ENCODE peak calls at places on chromosomes 5 and 9, in four cellular contexts. B is keratinocyte, O is GM06990, N is mesothelial cell of epicardium. Y is an unnamed sample.

GRCh38 chr5:13866792-13867191 is 77.7 kb downstream of the DNAH5 start:
- DNase-seq in B (peak), N (peak), O (no peak), Y (peak)

GRCh38 chr5:74320526-74320925 is 320.0 kb downstream of the ENC1 start:
- DNase-seq in O (no peak), B (peak), N (no peak), Y (no peak)

GRCh38 chr5:177447611-177448243 is 1.1 kb downstream of the PRR7 start:
- DNase-seq in O (no peak), B (no peak), N (no peak), Y (peak)

GRCh38 chr9:132074736-132075135 is 4.9 kb downstream of the MED27 start:
- DNase-seq in N (no peak), B (no peak), O (no peak), Y (no peak)

GRCh38 chr5:158882236-158882635 is 217.5 kb downstream of the EBF1 start:
- DNase-seq in O (no peak), N (no peak), B (no peak), Y (no peak)

GRCh38 chr5:15993934-15994333 is 185.7 kb downstream of the MARCHF11 start:
- DNase-seq in B (no peak), N (no peak), O (no peak), Y (no peak)

GRCh38 chr5:136330353-136330913 is 34.9 kb downstream of the TRPC7 start:
- DNase-seq in N (no peak), B (no peak), O (no peak), Y (no peak)

GRCh38 chr9:137311171-137311970 is 9.3 kb upstream of the NRARP start:
- DNase-seq in N (no peak), O (peak), B (no peak), Y (no peak)

GRCh38 chr9:97851450-97851883 is 1.6 kb upstream of the FOXE1 start:
- DNase-seq in N (no peak), O (no peak), B (no peak), Y (no peak)

GRCh38 chr9:113957778-113958430 is 81.8 kb downstream of the ZNF618 start:
- DNase-seq in N (no peak), B (peak), O (no peak), Y (no peak)

GRCh38 chr9:32500768-32501167 is 25.2 kb downstream of the RIGI start:
- DNase-seq in B (no peak), N (no peak), O (no peak), Y (no peak)

GRCh38 chr9:135962696-135963307 is 1.6 kb upstream of the UBAC1 start:
- DNase-seq in N (no peak), B (no peak), O (no peak), Y (no peak)

GRCh38 chr9:91361294-91362201 is at the start of gene AUH:
- DNase-seq in O (peak), N (peak), B (peak), Y (peak)
- TF ChIP-seq CTCF in O (no peak), N (peak), B (no peak), Y (peak)

GRCh38 chr9:104841601-104842106 is 77.7 kb downstream of the NIPSNAP3B start:
- DNase-seq in B (no peak), O (no peak), N (no peak), Y (no peak)
- TF ChIP-seq CTCF in B (no peak), O (no peak), N (no peak), Y (no peak)

GRCh38 chr9:19232830-19233194 is 2.3 kb downstream of the DENND4C start:
- DNase-seq in O (peak), N (no peak), B (no peak), Y (no peak)
- TF ChIP-seq CTCF in O (no peak), N (no peak), B (no peak), Y (no peak)

GRCh38 chr9:89975024-89975423 is 370.2 kb downstream of the GADD45G start:
- DNase-seq in B (no peak), O (no peak), N (no peak), Y (no peak)

GRCh38 chr9:89975586-89975985 is 370.8 kb downstream of the GADD45G start:
- DNase-seq in O (no peak), N (no peak), B (no peak), Y (no peak)

GRCh38 chr9:89974582-89974981 is 369.8 kb downstream of the GADD45G start:
- DNase-seq in B (no peak), N (no peak), O (no peak), Y (no peak)

GRCh38 chr9:89982016-89982415 is 377.2 kb downstream of the GADD45G start:
- DNase-seq in B (no peak), O (no peak), N (no peak), Y (no peak)

DNA sequence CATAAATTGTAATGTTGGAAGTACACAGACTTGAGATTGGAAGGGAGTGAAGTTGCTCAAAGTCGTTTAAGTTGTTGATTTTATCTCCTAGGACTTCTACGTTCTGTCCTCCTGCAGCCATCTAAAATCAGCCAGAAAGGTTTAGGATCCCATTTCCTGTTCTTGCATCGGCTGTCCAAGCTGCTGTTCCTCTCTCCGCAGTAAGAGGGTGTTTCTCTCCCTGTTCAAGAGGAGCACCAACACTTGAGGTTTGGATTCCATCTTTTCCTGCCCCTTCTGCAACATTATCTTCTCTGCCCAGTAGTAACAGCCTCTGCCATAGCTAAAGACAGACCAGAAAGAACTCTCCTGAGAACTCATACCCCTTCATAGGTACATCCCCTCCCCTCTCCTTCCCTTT is 373.4 kb downstream of the GADD45G start:
- DNase-seq in O (no peak), B (no peak), N (no peak), Y (no peak)
- TF ChIP-seq CTCF in O (no peak), B (peak), N (no peak), Y (no peak)

DNA sequence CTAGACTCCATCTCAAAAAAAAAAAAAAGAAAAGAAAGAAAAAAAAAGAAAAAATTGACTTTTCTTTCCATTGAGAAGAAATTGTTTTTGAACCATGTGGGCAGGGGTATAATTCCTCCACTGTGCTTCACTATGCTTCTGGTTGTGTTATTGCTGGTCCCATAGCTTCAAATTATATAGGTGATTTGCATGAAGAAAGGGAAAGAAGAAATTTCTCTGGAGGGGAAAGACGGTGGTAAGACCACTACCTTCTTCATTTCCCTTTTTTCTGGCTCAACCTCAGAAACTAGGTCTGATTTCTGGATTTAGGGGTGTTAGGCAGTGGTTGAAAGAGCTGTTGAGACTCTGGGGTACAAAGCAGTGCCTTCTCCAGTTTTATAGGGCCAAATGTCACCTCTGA is 29.3 kb upstream of the HSPB3 start:
- DNase-seq in B (no peak), O (no peak), N (no peak), Y (no peak)
- TF ChIP-seq CTCF in B (no peak), O (no peak), N (no peak), Y (no peak)

GRCh38 chr9:126690431-126691051 is 76.8 kb downstream of the LMX1B start:
- DNase-seq in O (peak), B (no peak), N (peak), Y (peak)
- TF ChIP-seq CTCF in O (peak), B (peak), N (peak), Y (peak)

GRCh38 chr5:172736524-172737135 is 34.4 kb downstream of the DUSP1 start:
- DNase-seq in N (no peak), B (no peak), O (no peak), Y (no peak)
- TF ChIP-seq CTCF in N (no peak), B (no peak), O (no peak), Y (no peak)

GRCh38 chr5:157519579-157520253 is 55.9 kb downstream of the ADAM19 start:
- DNase-seq in B (no peak), O (peak), N (no peak), Y (no peak)

GRCh38 chr5:157523976-157524375 is 51.6 kb downstream of the ADAM19 start:
- DNase-seq in O (no peak), B (no peak), N (no peak), Y (no peak)

GRCh38 chr5:157518963-157519362 is 56.6 kb downstream of the ADAM19 start:
- DNase-seq in B (no peak), O (no peak), N (no peak), Y (no peak)

GRCh38 chr5:157521704-157522029 is 53.9 kb downstream of the ADAM19 start:
- DNase-seq in B (no peak), N (no peak), O (no peak), Y (no peak)

DNA sequence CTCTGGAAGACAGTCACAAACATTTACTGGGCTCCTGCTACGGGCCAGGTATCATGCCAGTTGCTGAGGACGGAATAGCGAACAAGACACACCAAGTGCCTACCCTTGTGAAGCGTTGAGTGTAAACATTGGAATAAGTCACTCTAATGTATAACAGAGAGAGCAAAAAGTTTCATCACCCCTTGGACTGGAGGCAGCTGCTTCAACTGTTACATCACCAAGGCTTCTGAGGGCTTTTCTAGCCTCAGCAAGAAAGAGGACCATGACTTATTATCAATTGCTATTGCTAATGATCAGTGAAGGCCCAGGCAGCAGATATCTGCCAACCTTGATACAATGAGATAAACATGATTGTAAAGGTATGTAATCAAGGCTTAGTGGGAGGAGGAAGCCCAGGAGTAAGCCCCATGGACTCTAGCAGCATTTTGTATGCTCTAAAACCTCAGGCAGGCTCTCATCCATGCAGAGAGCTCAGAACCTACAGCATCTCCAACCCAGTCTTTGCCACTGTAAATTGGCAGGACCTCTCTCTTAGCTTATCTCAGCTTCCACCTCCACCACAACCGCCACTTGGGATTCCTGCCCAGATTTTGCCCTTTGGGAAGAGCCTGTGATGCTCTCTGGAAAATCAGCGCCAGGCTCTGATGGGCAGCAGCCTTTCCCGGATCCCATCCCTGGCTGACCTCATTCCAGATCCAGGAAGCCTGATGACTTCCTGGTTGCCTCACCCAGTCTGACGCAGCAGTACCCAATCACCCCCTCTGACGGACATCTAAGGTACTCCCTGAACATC is 54.5 kb downstream of the ADAM19 start:
- DNase-seq in N (no peak), B (no peak), O (no peak), Y (no peak)
- TF ChIP-seq CTCF in N (no peak), B (no peak), O (no peak), Y (no peak)

GRCh38 chr5:10140195-10140973 is 109.3 kb downstream of the ATPSCKMT start:
- DNase-seq in N (no peak), O (no peak), B (no peak), Y (peak)
- TF ChIP-seq CTCF in N (no peak), O (peak), B (no peak), Y (peak)

GRCh38 chr5:128081111-128081865 is 2.3 kb upstream of the SLC12A2 start:
- DNase-seq in N (no peak), B (no peak), O (no peak), Y (no peak)
- TF ChIP-seq CTCF in N (peak), B (peak), O (peak), Y (no peak)

Y was measured in endothelial cell.